ENCODE peak calls at places on chromosomes 11 and 22, in ten cellular contexts. E is Kasumi-1; U is GM04503; S is HTR-8/SVneo; N is A549; I is T47D; D is NCI-H1092; J is stimulated activated CD4-positive, alpha-beta T cell treated with anti-CD3 and anti-CD28 coated beads, Interleukin-1b, Interleukin-23, amount 100 ng/mL, for 4 hours; A is right cardiac atrium; M is NCI-H2029 treated with DMSO at 0.1 percent for 48 hours. H is an unnamed sample.

GRCh38 chr11:88420165-88420781 is 82.7 kb upstream of the CTSC start:
- DNase-seq in J (no peak), N (no peak), D (no peak), I (no peak), A (peak; percentile 39), M (no peak), S (no peak), U (peak; percentile 78), E (peak; percentile 89), H (no peak)

GRCh38 chr11:102733232-102733875 is 8.6 kb upstream of the MMP8 start:
- DNase-seq in D (no peak), M (peak; percentile 45), A (peak; percentile 64), E (peak; percentile 73), J (peak; percentile 2), I (peak; percentile 50), N (peak; percentile 38), U (no peak), S (peak; percentile 85), H (no peak)

GRCh38 chr11:7278314-7278917 is 26.7 kb downstream of the SYT9 start:
- DNase-seq in J (no peak), D (no peak), S (peak; percentile 10), M (no peak), N (peak; percentile 50), E (peak; percentile 14), I (peak; percentile 34), A (no peak), U (no peak), H (no peak)

GRCh38 chr22:20571531-20572007 is 64.2 kb downstream of the MED15 start:
- DNase-seq in M (no peak), I (no peak), D (no peak), N (peak; percentile 28), U (no peak), J (peak; percentile 42), E (peak; percentile 15), A (peak; percentile 70), S (no peak), H (no peak)

GRCh38 chr22:17281026-17281809 is 62.0 kb upstream of the ADA2 start:
- DNase-seq in I (no peak), D (no peak), M (no peak), N (no peak), A (no peak), S (no peak), J (no peak), E (no peak), U (no peak), H (no peak)

GRCh38 chr11:1762537-1763302 is 1.0 kb downstream of the CTSD start:
- DNase-seq in J (no peak), M (peak; percentile 76), I (peak; percentile 55), S (no peak), A (peak; percentile 77), D (no peak), U (no peak), E (no peak), N (peak; percentile 54), H (no peak)

GRCh38 chr11:93541884-93542752 is 1.1 kb downstream of the SMCO4 start:
- DNase-seq in U (no peak), D (peak; percentile 42), N (peak; percentile 38), M (peak; percentile 72), A (peak; percentile 76), J (peak; percentile 23), S (peak; percentile 52), I (peak; percentile 48), E (peak; percentile 74), H (peak; percentile 13)

GRCh38 chr11:119421941-119422504 is 949 bp downstream of the THY1 start:
- DNase-seq in U (no peak), S (no peak), E (no peak), A (no peak), M (no peak), J (no peak), N (no peak), I (no peak), D (peak; percentile 47), H (peak; percentile 60)

GRCh38 chr11:102551188-102551781 is 20.7 kb upstream of the MMP7 start:
- DNase-seq in S (no peak), U (no peak), E (no peak), J (no peak), I (no peak), N (no peak), A (no peak), M (no peak), D (no peak), H (no peak)

GRCh38 chr22:45630436-45630835 is 41.2 kb upstream of the ATXN10 start:
- DNase-seq in J (no peak), M (no peak), E (no peak), N (no peak), I (no peak), U (no peak), S (no peak), D (no peak), A (peak; percentile 22), H (no peak)

GRCh38 chr11:75700940-75701339 is 16.7 kb upstream of the MOGAT2 start:
- DNase-seq in U (no peak), D (no peak), N (no peak), S (no peak), E (no peak), M (no peak), J (no peak), A (no peak), I (no peak), H (no peak)

GRCh38 chr22:46931414-46931813 is 169.0 kb downstream of the TBC1D22A start:
- DNase-seq in J (no peak), E (no peak), M (no peak), N (no peak), I (no peak), D (no peak), U (no peak), A (no peak), S (peak; percentile 27), H (no peak)

GRCh38 chr11:18720811-18721575 is 5.0 kb downstream of the IGSF22 start:
- DNase-seq in S (peak; percentile 72), M (peak; percentile 4), A (peak; percentile 93), U (no peak), D (peak; percentile 70), J (peak; percentile 77), E (no peak), N (peak; percentile 76), I (peak; percentile 43), H (peak; percentile 22)

GRCh38 chr11:81987829-81988472 is 745.7 kb downstream of the FAM181B start:
- DNase-seq in J (no peak), E (no peak), N (no peak), A (peak; percentile 40), U (no peak), I (no peak), M (no peak), S (no peak), D (no peak), H (no peak)

GRCh38 chr11:31096191-31096590 is 273.3 kb downstream of the DCDC1 start:
- DNase-seq in I (no peak), S (no peak), A (no peak), U (no peak), J (no peak), N (no peak), D (no peak), M (no peak), E (no peak), H (no peak)

GRCh38 chr11:11391796-11392195 is 38.7 kb upstream of the CSNK2A3 start:
- DNase-seq in A (no peak), U (peak; percentile 75), N (no peak), D (no peak), S (peak; percentile 35), J (no peak), M (no peak), I (no peak), E (no peak), H (no peak)

GRCh38 chr11:12269104-12269441 is 108.3 kb upstream of the PARVA start:
- DNase-seq in J (no peak), D (no peak), M (no peak), I (peak; percentile 31), N (no peak), A (no peak), S (peak; percentile 68), U (peak; percentile 57), E (no peak), H (no peak)

GRCh38 chr22:46737976-46738641 is at the start of gene CERK:
- DNase-seq in E (peak; percentile 27), N (peak; percentile 41), U (no peak), D (no peak), J (peak; percentile 62), S (peak; percentile 61), M (no peak), I (peak; percentile 58), A (peak; percentile 96), H (peak; percentile 67)

GRCh38 chr11:12164061-12165014 is 53.9 kb downstream of the MICAL2 start:
- DNase-seq in N (no peak), D (no peak), M (no peak), A (no peak), I (no peak), U (peak; percentile 63), J (no peak), E (no peak), S (no peak), H (no peak)

GRCh38 chr22:44427506-44428470 is 70.2 kb downstream of the RTL6 start:
- DNase-seq in M (no peak), U (no peak), D (no peak), E (no peak), N (no peak), A (no peak), I (no peak), J (no peak), S (no peak), H (no peak)

GRCh38 chr11:123577081-123577598 is 77.3 kb downstream of the SCN3B start:
- DNase-seq in E (peak; percentile 17), D (peak; percentile 66), U (no peak), I (peak; percentile 93), S (peak; percentile 55), N (peak; percentile 64), J (peak; percentile 51), M (peak; percentile 10), A (peak; percentile 87), H (peak; percentile 17)

GRCh38 chr11:110176366-110177056 is 83.3 kb downstream of the ZC3H12C start:
- DNase-seq in M (no peak), E (no peak), D (no peak), U (no peak), N (no peak), S (peak; percentile 56), I (no peak), A (no peak), J (no peak), H (no peak)

GRCh38 chr11:23490557-23491235 is 630.4 kb upstream of the CCDC179 start:
- DNase-seq in I (no peak), A (no peak), N (no peak), D (no peak), M (no peak), J (no peak), U (no peak), E (no peak), S (no peak), H (no peak)

H was measured in anterior cingulate cortex.